ENCODE peak calls at places on chromosomes 4 and X, in nine cellular contexts. G is COR-L47; K is heart left ventricle; O is stimulated activated CD8-positive, alpha-beta memory T cell treated with anti-CD3 and anti-CD28 coated beads, Interleukin-4, amount 100 ng/mL, for 24 hours; I is amygdala; L is A549; F is nucleus accumbens; B is ovary; Y is CD8-positive, alpha-beta memory T cell. U is an unnamed sample.

GRCh38 chrX:118773782-118774181 is 46.4 kb downstream of the IL13RA1 start:
- DNase-seq in K (no peak), L (no peak), I (no peak), G (no peak), F (no peak), Y (no peak), B (no peak), O (no peak), U (no peak)

GRCh38 chr4:118776166-118776954 is 59.6 kb downstream of the SEC24D start:
- DNase-seq in I (no peak), F (no peak), B (no peak), Y (no peak), L (no peak), O (no peak), G (no peak), K (no peak), U (peak; percentile 33)

GRCh38 chr4:46931981-46932380 is 22.9 kb upstream of the COX7B2 start:
- DNase-seq in G (peak; percentile 39), K (no peak), B (no peak), O (no peak), L (no peak), F (no peak), Y (no peak), I (peak; percentile 8), U (peak; percentile 67)

GRCh38 chrX:22628275-22628674 is 355.6 kb downstream of the CBLL2 start:
- DNase-seq in B (no peak), G (no peak), Y (no peak), O (no peak), I (no peak), F (no peak), L (no peak), K (peak; percentile 26), U (no peak)

GRCh38 chrX:10047631-10048030 is 80.5 kb downstream of the CLDN34 start:
- DNase-seq in K (no peak), F (no peak), I (no peak), G (no peak), L (no peak), Y (no peak), B (no peak), O (no peak), U (no peak)

GRCh38 chr4:80058740-80059139 is 14.3 kb downstream of the ANTXR2 start:
- DNase-seq in G (no peak), F (no peak), L (no peak), Y (peak; percentile 72), B (no peak), K (no peak), O (no peak), I (no peak), U (no peak)

GRCh38 chr4:151719045-151719743 is 41.6 kb downstream of the GATB start:
- DNase-seq in B (no peak), Y (no peak), I (no peak), G (peak; percentile 48), F (no peak), O (no peak), K (no peak), L (no peak), U (peak; percentile 11)

GRCh38 chr4:55125763-55126541 is 557 bp upstream of the KDR start:
- DNase-seq in G (no peak), Y (no peak), I (no peak), L (no peak), K (no peak), F (no peak), B (no peak), O (no peak), U (peak; percentile 6)

GRCh38 chrX:154030266-154030665 is 10.6 kb upstream of the IRAK1 start:
- DNase-seq in O (no peak), Y (no peak), G (no peak), I (peak; percentile 22), B (no peak), K (no peak), F (no peak), L (no peak), U (no peak)

GRCh38 chrX:143648705-143649104 is 12.8 kb upstream of the SLITRK4 start:
- DNase-seq in O (no peak), K (no peak), L (no peak), I (no peak), G (no peak), Y (no peak), F (no peak), B (no peak), U (peak; percentile 29)

GRCh38 chr4:102935716-102936115 is 66.9 kb downstream of the CISD2 start:
- DNase-seq in Y (no peak), G (no peak), L (no peak), I (no peak), O (no peak), B (no peak), K (no peak), F (no peak), U (no peak)

GRCh38 chrX:133415276-133416105 is at the start of gene GPC4:
- DNase-seq in Y (no peak), I (peak; percentile 36), F (peak; percentile 6), B (peak; percentile 76), O (no peak), G (no peak), K (peak; percentile 65), L (peak; percentile 8), U (peak; percentile 81)

GRCh38 chrX:98398542-98398941 is 1514.8 kb downstream of the RPA4 start:
- DNase-seq in O (no peak), G (no peak), Y (no peak), B (no peak), F (no peak), I (no peak), K (no peak), L (no peak), U (no peak)

GRCh38 chr4:123555500-123556273 is 159.1 kb downstream of the SPRY1 start:
- DNase-seq in O (no peak), G (peak; percentile 38), B (peak; percentile 88), I (peak; percentile 45), Y (no peak), L (peak; percentile 19), K (peak; percentile 80), F (no peak), U (peak; percentile 65)

GRCh38 chr4:2800691-2801596 is 8.1 kb downstream of the SH3BP2 start:
- DNase-seq in O (no peak), K (peak; percentile 86), L (no peak), B (peak; percentile 79), I (peak; percentile 84), G (no peak), Y (peak; percentile 49), F (peak; percentile 76), U (no peak)

GRCh38 chrX:97215166-97215565 is 331.5 kb downstream of the RPA4 start:
- DNase-seq in K (no peak), Y (no peak), O (no peak), B (no peak), L (no peak), G (no peak), I (no peak), F (no peak), U (no peak)

GRCh38 chr4:128353791-128354190 is 66.2 kb upstream of the PGRMC2 start:
- DNase-seq in L (no peak), G (no peak), O (no peak), F (no peak), Y (no peak), I (no peak), B (no peak), K (no peak), U (no peak)

GRCh38 chr4:132003593-132003992 is 1145.5 kb upstream of the PCDH10 start:
- DNase-seq in I (no peak), F (no peak), G (no peak), O (no peak), K (no peak), L (no peak), Y (no peak), B (no peak), U (peak; percentile 34)

GRCh38 chr4:139692300-139693012 is 26.8 kb downstream of the MGST2 start:
- DNase-seq in L (no peak), F (no peak), Y (no peak), I (no peak), K (peak; percentile 25), B (no peak), G (peak; percentile 29), O (no peak), U (no peak)

GRCh38 chr4:48127231-48127881 is 6.7 kb downstream of the TXK start:
- DNase-seq in K (no peak), B (no peak), L (no peak), Y (no peak), O (no peak), I (no peak), G (peak; percentile 16), F (no peak), U (no peak)

GRCh38 chrX:20347486-20347885 is 80.8 kb upstream of the RPS6KA3 start:
- DNase-seq in G (no peak), K (no peak), O (no peak), B (no peak), Y (no peak), L (no peak), F (no peak), I (no peak), U (no peak)

GRCh38 chrX:154019061-154019621 is 561 bp downstream of the IRAK1 start:
- DNase-seq in K (no peak), B (no peak), F (no peak), G (no peak), L (no peak), I (no peak), Y (no peak), O (peak; percentile 11), U (no peak)

GRCh38 chr4:77586953-77587383 is 18.7 kb upstream of the CXCL13 start:
- DNase-seq in I (no peak), K (no peak), G (no peak), Y (peak; percentile 77), L (no peak), B (no peak), O (peak; percentile 52), F (no peak), U (no peak)

GRCh38 chrX:2692221-2693122 is 1.4 kb downstream of the CD99 start:
- DNase-seq in K (peak; percentile 69), F (no peak), I (no peak), G (no peak), Y (no peak), B (peak; percentile 32), O (no peak), L (no peak), U (no peak)

GRCh38 chr4:169492436-169493163 is 119.8 kb downstream of the NEK1 start:
- DNase-seq in B (no peak), I (no peak), O (no peak), Y (no peak), F (no peak), L (peak; percentile 25), G (peak; percentile 23), K (no peak), U (peak; percentile 62)

GRCh38 chr4:35163189-35163588 is 1081.1 kb downstream of the ARAP2 start:
- DNase-seq in G (no peak), K (no peak), Y (no peak), B (no peak), O (no peak), F (no peak), I (no peak), L (no peak), U (no peak)

GRCh38 chr4:56752985-56753384 is 68.5 kb downstream of the SPINK2 start:
- DNase-seq in I (no peak), L (no peak), K (no peak), Y (no peak), O (no peak), B (no peak), G (no peak), F (no peak), U (no peak)

GRCh38 chr4:106864231-106864630 is 171.9 kb downstream of the DKK2 start:
- DNase-seq in G (no peak), Y (no peak), K (no peak), O (no peak), L (no peak), F (no peak), B (no peak), I (no peak), U (no peak)

GRCh38 chrX:109537324-109537665 is 651 bp downstream of the NXT2 start:
- DNase-seq in I (no peak), B (no peak), Y (no peak), G (no peak), K (no peak), O (no peak), F (no peak), L (no peak), U (no peak)

GRCh38 chr4:151443777-151444176 is 34.8 kb downstream of the FHIP1A start:
- DNase-seq in L (no peak), G (no peak), Y (no peak), K (no peak), B (no peak), O (no peak), F (no peak), I (no peak), U (no peak)

GRCh38 chrX:54825716-54826428 is 18.3 kb downstream of the MAGED2 start:
- DNase-seq in Y (peak; percentile 56), B (no peak), K (no peak), F (no peak), G (no peak), O (no peak), L (no peak), I (no peak), U (no peak)